ENCODE peak calls at places on chromosomes 12 and 14, in six cellular contexts. Q is HepG2, G is SK-N-SH, O is H1, Y is HCT116, U is GM12878. F is an unnamed sample.

GRCh38 chr12:126040307-126040706 is 975.1 kb downstream of the AACS start:
- DNase-seq in Q (no peak), G (no peak), O (no peak), Y (no peak), U (no peak), F (no peak)

GRCh38 chr12:30813741-30814687 is 59.3 kb upstream of the CAPRIN2 start:
- DNase-seq in Q (no peak), G (no peak), O (no peak), Y (no peak), U (no peak), F (no peak)

GRCh38 chr12:114342651-114343050 is 63.3 kb downstream of the TBX5 start:
- DNase-seq in Q (no peak), G (no peak), O (no peak), Y (no peak), U (no peak), F (no peak)

GRCh38 chr12:116366456-116366776 is 88.9 kb upstream of the MED13L start:
- DNase-seq in Q (no peak), G (peak), O (no peak), Y (no peak), U (no peak), F (no peak)

GRCh38 chr12:109120095-109120494 is 3.7 kb downstream of the ACACB start:
- DNase-seq in Q (no peak), G (no peak), O (no peak), Y (no peak), U (no peak), F (no peak)

GRCh38 chr14:44944107-44944506 is 17.6 kb downstream of the KLHL28 start:
- DNase-seq in Q (no peak), G (no peak), O (no peak), Y (no peak), U (no peak), F (no peak)

GRCh38 chr14:56199095-56199975 is 81.1 kb downstream of the PELI2 start:
- DNase-seq in Q (no peak), G (no peak), O (no peak), Y (no peak), U (peak), F (peak)

GRCh38 chr14:101250948-101251811 is 310.1 kb upstream of the DIO3 start:
- DNase-seq in Q (no peak), G (peak), O (no peak), Y (no peak), U (no peak), F (no peak)

GRCh38 chr14:76203086-76204001 is 51.6 kb downstream of the GPATCH2L start:
- DNase-seq in Q (no peak), G (no peak), O (peak), Y (no peak), U (peak), F (no peak)

GRCh38 chr14:69999246-69999645 is 120.0 kb downstream of the SMOC1 start:
- DNase-seq in Q (no peak), G (no peak), O (no peak), Y (no peak), U (no peak), F (no peak)

GRCh38 chr14:105021656-105022275 is 883 bp upstream of the CDCA4 start:
- DNase-seq in Q (peak), G (peak), O (no peak), Y (peak), U (no peak), F (peak)

GRCh38 chr14:36996857-36997590 is 175.4 kb downstream of the SLC25A21 start:
- DNase-seq in Q (no peak), G (no peak), O (no peak), Y (no peak), U (no peak), F (no peak)

GRCh38 chr14:25215607-25216006 is 165.7 kb upstream of the STXBP6 start:
- DNase-seq in Q (no peak), G (no peak), O (no peak), Y (no peak), U (no peak), F (no peak)

GRCh38 chr12:61846805-61847204 is 413.4 kb upstream of the USP15 start:
- DNase-seq in Q (no peak), G (no peak), O (no peak), Y (no peak), U (no peak), F (no peak)

GRCh38 chr12:49264466-49264872 is 413 bp upstream of the TUBA1C start:
- DNase-seq in Q (no peak), G (no peak), O (no peak), Y (no peak), U (no peak), F (peak)

GRCh38 chr14:100117647-100118376 is 41.6 kb downstream of the DEGS2 start:
- DNase-seq in Q (no peak), G (no peak), O (no peak), Y (no peak), U (no peak), F (no peak)

GRCh38 chr12:20367731-20368652 is at the start of gene PDE3A:
- DNase-seq in Q (no peak), G (peak), O (peak), Y (peak), U (no peak), F (no peak)

GRCh38 chr12:52777566-52777965 is 421 bp upstream of the KRT76 start:
- DNase-seq in Q (no peak), G (no peak), O (no peak), Y (no peak), U (no peak), F (no peak)

GRCh38 chr14:105105158-105105557 is 39.9 kb upstream of the GPR132 start:
- DNase-seq in Q (no peak), G (no peak), O (no peak), Y (no peak), U (no peak), F (no peak)

GRCh38 chr12:56590237-56590830 is 39.8 kb downstream of the BAZ2A start:
- DNase-seq in Q (peak), G (peak), O (no peak), Y (no peak), U (no peak), F (peak)

GRCh38 chr12:113333877-113334785 is 778 bp downstream of the SLC8B1 start:
- DNase-seq in Q (no peak), G (no peak), O (no peak), Y (no peak), U (no peak), F (peak)

GRCh38 chr12:44525806-44526654 is 350.1 kb downstream of the NELL2 start:
- DNase-seq in Q (peak), G (no peak), O (no peak), Y (no peak), U (no peak), F (no peak)
- TF ChIP-seq JUND in Q (no peak), G (no peak), O (no peak), Y (no peak), U (no peak), F (no peak)

GRCh38 chr12:45789025-45789424 is 59.5 kb downstream of the ARID2 start:
- DNase-seq in Q (no peak), G (peak), O (no peak), Y (no peak), U (no peak), F (no peak)
- TF ChIP-seq MAX in Q (no peak), G (no peak), O (no peak), Y (no peak), U (no peak), F (no peak)

DNA sequence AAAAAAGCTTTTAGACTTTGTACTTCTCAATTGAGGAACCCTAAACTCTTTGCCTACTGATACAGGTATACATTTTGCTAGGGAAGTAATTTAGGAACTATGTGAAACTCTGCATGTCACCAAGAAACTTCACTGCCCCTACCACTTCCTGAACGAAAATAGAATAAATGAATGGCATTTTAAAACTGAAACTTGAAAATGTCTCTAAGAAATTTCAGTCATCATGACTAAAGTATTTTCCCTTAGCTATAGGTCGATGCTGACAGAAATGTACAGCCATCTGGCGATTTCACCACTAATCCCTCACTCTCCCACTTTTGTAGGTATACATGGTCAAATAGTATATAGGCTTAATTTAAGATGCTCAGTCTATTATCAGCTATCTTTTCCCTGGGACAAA is 194.9 kb upstream of the SYT10 start:
- DNase-seq in Q (no peak), G (no peak), O (no peak), Y (no peak), U (no peak), F (no peak)
- TF ChIP-seq JUND in Q (no peak), G (no peak), O (no peak), Y (no peak), U (no peak), F (no peak)

GRCh38 chr12:105955976-105956375 is 182.8 kb downstream of the NUAK1 start:
- DNase-seq in Q (no peak), G (no peak), O (no peak), Y (no peak), U (no peak), F (no peak)

GRCh38 chr12:105961821-105962671 is 176.7 kb downstream of the NUAK1 start:
- DNase-seq in Q (no peak), G (no peak), O (no peak), Y (no peak), U (no peak), F (no peak)

GRCh38 chr12:105955608-105955931 is 183.2 kb downstream of the NUAK1 start:
- DNase-seq in Q (no peak), G (no peak), O (no peak), Y (no peak), U (no peak), F (peak)

GRCh38 chr12:105957058-105957457 is 181.7 kb downstream of the NUAK1 start:
- DNase-seq in Q (no peak), G (no peak), O (no peak), Y (no peak), U (no peak), F (no peak)

GRCh38 chr12:105960319-105961076 is 178.3 kb downstream of the NUAK1 start:
- DNase-seq in Q (no peak), G (no peak), O (no peak), Y (no peak), U (no peak), F (no peak)
- TF ChIP-seq MAX in Q (no peak), G (no peak), O (no peak), Y (no peak), U (no peak), F (no peak)

DNA sequence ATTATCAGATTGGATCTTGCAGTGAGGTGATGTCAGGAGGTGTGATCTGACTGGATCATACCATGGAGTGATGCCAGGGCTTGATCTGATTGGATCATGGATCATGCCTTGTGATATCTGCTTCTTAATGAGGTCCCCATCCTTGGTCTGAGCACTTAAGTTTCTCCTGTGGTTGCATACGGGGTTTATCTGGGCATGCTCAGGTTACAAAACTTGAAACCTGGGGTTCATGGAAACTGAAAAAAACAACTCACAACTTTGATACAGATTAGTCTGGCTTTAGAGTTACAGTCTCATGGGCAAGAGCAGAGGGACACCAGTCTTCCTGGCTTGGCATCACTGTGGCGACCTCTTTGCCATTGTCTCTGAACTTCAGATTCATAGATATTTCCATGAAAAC is 117.3 kb upstream of the SLC35F4 start:
- DNase-seq in Q (no peak), G (no peak), O (no peak), Y (no peak), U (no peak), F (no peak)
- TF ChIP-seq JUND in Q (no peak), G (no peak), O (no peak), Y (no peak), U (no peak), F (no peak)

GRCh38 chr14:91116913-91117588 is 3.2 kb downstream of the DGLUCY start:
- DNase-seq in Q (no peak), G (no peak), O (no peak), Y (no peak), U (no peak), F (no peak)

GRCh38 chr14:91115986-91116385 is 2.1 kb downstream of the DGLUCY start:
- DNase-seq in Q (no peak), G (no peak), O (no peak), Y (no peak), U (no peak), F (no peak)

GRCh38 chr14:91112172-91112571 is 1.7 kb upstream of the DGLUCY start:
- DNase-seq in Q (no peak), G (no peak), O (no peak), Y (no peak), U (no peak), F (no peak)

GRCh38 chr14:91113829-91114078 is at the start of gene DGLUCY:
- DNase-seq in Q (no peak), G (peak), O (no peak), Y (no peak), U (no peak), F (peak)

DNA sequence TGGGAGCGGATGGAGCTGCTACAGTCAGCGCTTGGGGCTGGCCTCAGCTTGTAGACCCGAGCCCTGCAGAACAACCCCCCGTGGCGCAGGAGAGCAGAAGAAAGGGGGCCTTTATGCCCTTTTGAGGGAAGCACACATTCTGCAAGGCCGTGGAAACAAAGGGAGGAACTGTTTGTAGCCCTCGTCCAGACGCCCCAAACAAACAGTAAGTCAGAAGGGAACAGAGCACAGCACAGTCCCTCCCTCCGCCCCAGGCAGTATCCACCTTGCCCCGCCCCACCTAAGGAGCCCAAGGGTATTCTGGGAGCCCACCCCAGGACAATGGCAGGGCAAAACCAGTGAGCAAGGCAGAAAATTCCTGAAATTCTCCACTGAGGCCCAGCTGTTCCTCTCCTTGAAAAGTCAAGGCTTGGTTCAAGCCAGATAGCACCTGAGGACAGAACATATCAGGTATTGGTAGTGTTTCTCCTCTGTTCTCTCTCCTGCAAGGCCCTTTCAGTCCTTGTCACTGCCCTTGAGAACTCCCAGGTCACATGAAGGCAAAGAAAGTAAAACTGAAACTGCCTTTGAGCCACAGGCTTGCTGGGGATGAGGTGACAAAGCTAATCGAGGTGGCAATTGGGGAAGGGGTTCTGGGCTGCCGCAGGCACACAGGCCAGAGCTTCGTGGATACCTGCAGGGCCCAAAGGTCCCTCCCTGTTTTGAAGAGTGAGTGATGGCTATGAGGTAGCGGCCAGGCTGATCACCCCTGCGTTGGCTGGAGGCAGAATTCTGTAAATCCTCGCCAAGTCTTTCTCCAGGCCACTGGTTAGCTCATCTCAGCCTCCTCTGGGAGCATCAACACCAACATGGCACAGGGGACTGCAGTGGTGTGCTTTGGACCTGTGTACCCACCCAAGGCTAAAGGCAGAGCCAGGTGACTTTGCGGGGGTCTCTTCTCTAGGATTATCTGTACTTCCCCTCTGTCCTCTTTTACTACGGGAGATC is 499 bp downstream of the DGLUCY start:
- DNase-seq in Q (peak), G (peak), O (peak), Y (peak), U (peak), F (peak)
- TF ChIP-seq MAX in Q (no peak), G (no peak), O (no peak), Y (no peak), U (peak), F (no peak)

GRCh38 chr14:81302613-81303012 is 81.9 kb upstream of the GTF2A1 start:
- DNase-seq in Q (peak), G (no peak), O (no peak), Y (peak), U (no peak), F (no peak)
- TF ChIP-seq JUND in Q (no peak), G (no peak), O (no peak), Y (no peak), U (no peak), F (no peak)

GRCh38 chr12:132168311-132169031 is 24.2 kb downstream of the NOC4L start:
- DNase-seq in Q (no peak), G (no peak), O (no peak), Y (no peak), U (no peak), F (no peak)

GRCh38 chr12:132171293-132171967 is 27.2 kb downstream of the NOC4L start:
- DNase-seq in Q (no peak), G (no peak), O (no peak), Y (no peak), U (no peak), F (no peak)

GRCh38 chr12:132170637-132171292 is 26.5 kb downstream of the NOC4L start:
- DNase-seq in Q (no peak), G (no peak), O (no peak), Y (no peak), U (no peak), F (no peak)

GRCh38 chr12:132169376-132169775 is 25.1 kb downstream of the NOC4L start:
- DNase-seq in Q (no peak), G (no peak), O (no peak), Y (no peak), U (no peak), F (no peak)

DNA sequence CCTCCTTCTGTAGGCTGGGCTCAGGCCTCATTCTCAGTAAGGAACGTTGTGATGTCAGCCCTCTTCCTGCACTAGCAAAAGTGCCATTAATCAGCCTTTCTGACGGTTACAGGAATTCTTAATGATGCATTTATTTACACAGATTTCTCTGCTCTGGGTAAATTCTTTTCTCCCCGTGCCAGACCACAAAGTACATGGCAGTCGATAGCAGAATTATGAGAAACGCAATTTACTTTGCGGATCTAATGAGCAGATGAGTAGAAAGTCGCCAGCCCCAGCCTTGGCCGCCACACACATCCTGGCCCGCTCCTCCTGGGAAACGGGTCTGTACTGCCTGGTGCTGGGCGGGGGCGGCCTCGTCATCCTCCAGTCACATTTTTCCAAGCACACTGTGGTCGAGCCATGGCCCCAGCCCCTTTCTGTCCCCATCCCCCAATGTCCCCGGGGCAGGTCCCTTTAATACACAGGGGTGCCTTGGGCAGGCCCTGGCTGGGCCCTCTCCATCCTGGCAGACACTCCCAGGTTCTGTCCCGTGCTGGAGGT is 25.9 kb downstream of the NOC4L start:
- DNase-seq in Q (no peak), G (no peak), O (no peak), Y (no peak), U (no peak), F (no peak)
- TF ChIP-seq MAX in Q (no peak), G (no peak), O (no peak), Y (no peak), U (no peak), F (no peak)

F was measured in K562.